ENCODE peak calls at places on chromosomes 11 and 22, in six cellular contexts. One of them, this sample, is unnamed. For H3K4me1, the result is how much of the 10 kb centered on the place peaks cover.

GRCh38 chr11:122202951-122203456 is 87.0 kb upstream of the BLID start:
- DNase-seq in Caco-2: peak
- DNase-seq in uterus: peak
- DNase-seq in thoracic aorta: no peak
- DNase-seq in PC-3: peak
- DNase-seq in left ventricle myocardium inferior: peak
- DNase-seq in this sample: peak

GRCh38 chr11:76419896-76420295 is 24.9 kb upstream of the EMSY start:
- DNase-seq in PC-3: peak
- DNase-seq in left ventricle myocardium inferior: no peak
- DNase-seq in Caco-2: peak
- DNase-seq in uterus: no peak
- DNase-seq in thoracic aorta: no peak
- DNase-seq in this sample: peak

GRCh38 chr11:47466701-47467250 is 17.8 kb upstream of the RAPSN start:
- DNase-seq in left ventricle myocardium inferior: peak
- DNase-seq in PC-3: no peak
- DNase-seq in uterus: peak
- DNase-seq in thoracic aorta: no peak
- DNase-seq in Caco-2: no peak
- DNase-seq in this sample: peak

GRCh38 chr22:43883719-43884415 is 7.9 kb downstream of the PNPLA5 start:
- DNase-seq in left ventricle myocardium inferior: no peak
- DNase-seq in thoracic aorta: no peak
- DNase-seq in Caco-2: no peak
- DNase-seq in uterus: no peak
- DNase-seq in PC-3: no peak
- DNase-seq in this sample: peak

GRCh38 chr11:27280131-27280530 is 82.9 kb downstream of the CCDC34 start:
- DNase-seq in thoracic aorta: no peak
- DNase-seq in left ventricle myocardium inferior: no peak
- DNase-seq in PC-3: no peak
- DNase-seq in uterus: no peak
- DNase-seq in Caco-2: no peak
- DNase-seq in this sample: no peak

GRCh38 chr11:112118176-112118575 is 31.5 kb downstream of the SDHD start:
- DNase-seq in left ventricle myocardium inferior: no peak
- DNase-seq in thoracic aorta: no peak
- DNase-seq in PC-3: no peak
- DNase-seq in Caco-2: no peak
- DNase-seq in uterus: no peak
- DNase-seq in this sample: no peak

GRCh38 chr11:130002352-130002845 is at the start of gene PRDM10:
- DNase-seq in thoracic aorta: peak
- DNase-seq in PC-3: peak
- DNase-seq in Caco-2: peak
- DNase-seq in left ventricle myocardium inferior: peak
- DNase-seq in uterus: peak
- DNase-seq in this sample: peak

GRCh38 chr11:45661417-45662055 is 3.9 kb downstream of the CHST1 start:
- DNase-seq in thoracic aorta: no peak
- DNase-seq in Caco-2: no peak
- DNase-seq in PC-3: no peak
- DNase-seq in uterus: no peak
- DNase-seq in left ventricle myocardium inferior: no peak
- DNase-seq in this sample: no peak

GRCh38 chr11:26457660-26458059 is 114.4 kb downstream of the MUC15 start:
- DNase-seq in thoracic aorta: no peak
- DNase-seq in PC-3: no peak
- DNase-seq in uterus: no peak
- DNase-seq in Caco-2: no peak
- DNase-seq in left ventricle myocardium inferior: no peak
- DNase-seq in this sample: no peak

GRCh38 chr11:116777056-116777455 is 4.3 kb upstream of the BUD13 start:
- DNase-seq in Caco-2: no peak
- DNase-seq in uterus: no peak
- DNase-seq in thoracic aorta: no peak
- DNase-seq in PC-3: no peak
- DNase-seq in left ventricle myocardium inferior: no peak
- DNase-seq in this sample: no peak

GRCh38 chr11:113593698-113594308 is 112.3 kb downstream of the TMPRSS5 start:
- DNase-seq in uterus: no peak
- DNase-seq in left ventricle myocardium inferior: no peak
- DNase-seq in PC-3: no peak
- DNase-seq in thoracic aorta: no peak
- DNase-seq in Caco-2: no peak
- DNase-seq in this sample: no peak

GRCh38 chr22:32325416-32325801 is 32.3 kb upstream of the RFPL3 start:
- DNase-seq in Caco-2: no peak
- DNase-seq in uterus: no peak
- DNase-seq in thoracic aorta: no peak
- DNase-seq in PC-3: no peak
- DNase-seq in left ventricle myocardium inferior: no peak
- DNase-seq in this sample: peak

GRCh38 chr11:68840661-68841653 is 759 bp downstream of the CPT1A start:
- DNase-seq in thoracic aorta: no peak
- DNase-seq in left ventricle myocardium inferior: peak
- DNase-seq in Caco-2: peak
- DNase-seq in PC-3: peak
- DNase-seq in uterus: peak
- DNase-seq in this sample: peak

GRCh38 chr22:27185903-27186302 is 528.5 kb downstream of the MIAT start:
- DNase-seq in uterus: no peak
- DNase-seq in left ventricle myocardium inferior: no peak
- DNase-seq in Caco-2: no peak
- DNase-seq in PC-3: no peak
- DNase-seq in thoracic aorta: no peak
- DNase-seq in this sample: peak

GRCh38 chr11:55714982-55715888 is 53.2 kb downstream of the OR4C6 start:
- DNase-seq in uterus: no peak
- DNase-seq in left ventricle myocardium inferior: no peak
- DNase-seq in PC-3: peak
- DNase-seq in Caco-2: peak
- DNase-seq in thoracic aorta: no peak
- DNase-seq in this sample: peak

GRCh38 chr11:118175600-118176399 is 639 bp downstream of the SCN2B start:
- DNase-seq in thoracic aorta: no peak
- DNase-seq in uterus: no peak
- DNase-seq in Caco-2: no peak
- DNase-seq in PC-3: no peak
- DNase-seq in left ventricle myocardium inferior: no peak
- DNase-seq in this sample: no peak

DNA sequence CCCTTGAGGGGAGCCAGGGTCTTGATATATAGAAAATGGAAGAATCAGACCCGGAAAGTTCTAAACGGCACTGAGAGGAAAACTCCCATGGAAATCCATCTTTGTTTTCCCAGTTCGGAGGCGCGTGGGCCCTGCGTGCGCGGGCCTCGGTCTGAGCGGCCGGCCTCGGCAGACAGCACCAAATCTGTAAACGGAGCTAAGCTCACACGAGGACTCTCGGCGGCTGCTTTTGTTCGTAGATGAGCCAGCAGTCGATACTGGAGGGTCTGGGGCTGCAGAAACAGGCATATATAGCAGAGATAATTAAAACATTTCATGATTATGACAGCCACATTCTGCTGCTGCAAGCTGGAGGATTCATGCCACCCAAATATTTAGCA is 68.5 kb upstream of the PPARA start:
- DNase-seq in uterus: peak
- DNase-seq in PC-3: no peak
- DNase-seq in left ventricle myocardium inferior: peak
- DNase-seq in thoracic aorta: no peak
- DNase-seq in Caco-2: no peak
- DNase-seq in this sample: no peak
- H3K4me1 ChIP-seq in uterus: under half
- H3K4me1 ChIP-seq in PC-3: half or more
- H3K4me1 ChIP-seq in left ventricle myocardium inferior: half or more
- H3K4me1 ChIP-seq in thoracic aorta: half or more
- H3K4me1 ChIP-seq in Caco-2: under half
- H3K4me1 ChIP-seq in this sample: under half

DNA sequence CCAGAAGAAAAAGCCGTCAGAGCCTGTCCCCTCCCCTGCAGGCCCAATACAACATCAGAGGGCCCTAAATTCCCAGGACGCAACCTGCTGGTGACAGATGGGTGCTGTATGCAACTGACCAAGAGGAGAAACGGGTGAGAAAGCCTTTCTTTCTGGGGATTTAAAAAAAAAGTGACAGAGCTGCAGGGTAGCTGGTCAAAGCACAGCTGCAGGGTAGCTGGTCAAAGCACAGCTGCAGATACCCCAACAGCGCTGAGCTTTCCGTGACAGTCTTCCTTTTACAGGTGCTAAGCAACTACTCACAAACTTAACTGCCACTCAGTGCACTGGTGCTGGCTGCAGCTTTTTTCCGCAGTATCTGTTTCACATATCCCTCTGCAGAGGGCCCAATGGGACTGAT is 17.8 kb downstream of the AP1B1 start:
- DNase-seq in Caco-2: peak
- DNase-seq in thoracic aorta: no peak
- DNase-seq in PC-3: no peak
- DNase-seq in uterus: no peak
- DNase-seq in left ventricle myocardium inferior: no peak
- DNase-seq in this sample: peak
- H3K4me1 ChIP-seq in Caco-2: under half
- H3K4me1 ChIP-seq in thoracic aorta: under half
- H3K4me1 ChIP-seq in PC-3: under half
- H3K4me1 ChIP-seq in uterus: under half
- H3K4me1 ChIP-seq in left ventricle myocardium inferior: under half
- H3K4me1 ChIP-seq in this sample: under half

GRCh38 chr11:61695917-61696316 is 15.7 kb downstream of the DAGLA start:
- DNase-seq in uterus: peak
- DNase-seq in Caco-2: no peak
- DNase-seq in left ventricle myocardium inferior: peak
- DNase-seq in thoracic aorta: peak
- DNase-seq in PC-3: peak
- DNase-seq in this sample: peak

GRCh38 chr11:61698173-61698965 is 18.2 kb downstream of the DAGLA start:
- DNase-seq in thoracic aorta: no peak
- DNase-seq in PC-3: no peak
- DNase-seq in uterus: no peak
- DNase-seq in Caco-2: no peak
- DNase-seq in left ventricle myocardium inferior: no peak
- DNase-seq in this sample: no peak

GRCh38 chr11:61696602-61697001 is 16.4 kb downstream of the DAGLA start:
- DNase-seq in Caco-2: no peak
- DNase-seq in left ventricle myocardium inferior: no peak
- DNase-seq in PC-3: no peak
- DNase-seq in thoracic aorta: no peak
- DNase-seq in uterus: no peak
- DNase-seq in this sample: no peak

GRCh38 chr11:61697764-61698163 is 17.6 kb downstream of the DAGLA start:
- DNase-seq in PC-3: no peak
- DNase-seq in thoracic aorta: no peak
- DNase-seq in left ventricle myocardium inferior: no peak
- DNase-seq in uterus: no peak
- DNase-seq in Caco-2: no peak
- DNase-seq in this sample: no peak

GRCh38 chr11:61697093-61697492 is 16.9 kb downstream of the DAGLA start:
- DNase-seq in uterus: no peak
- DNase-seq in left ventricle myocardium inferior: no peak
- DNase-seq in thoracic aorta: no peak
- DNase-seq in PC-3: peak
- DNase-seq in Caco-2: no peak
- DNase-seq in this sample: no peak
- H3K4me1 ChIP-seq in uterus: under half
- H3K4me1 ChIP-seq in left ventricle myocardium inferior: half or more
- H3K4me1 ChIP-seq in thoracic aorta: under half
- H3K4me1 ChIP-seq in PC-3: half or more
- H3K4me1 ChIP-seq in Caco-2: half or more
- H3K4me1 ChIP-seq in this sample: under half

GRCh38 chr22:19959587-19960490 is 18.2 kb upstream of the TXNRD2 start:
- DNase-seq in thoracic aorta: no peak
- DNase-seq in Caco-2: no peak
- DNase-seq in left ventricle myocardium inferior: peak
- DNase-seq in uterus: no peak
- DNase-seq in PC-3: no peak
- DNase-seq in this sample: no peak
- H3K4me1 ChIP-seq in thoracic aorta: under half
- H3K4me1 ChIP-seq in Caco-2: half or more
- H3K4me1 ChIP-seq in left ventricle myocardium inferior: half or more
- H3K4me1 ChIP-seq in uterus: under half
- H3K4me1 ChIP-seq in PC-3: under half
- H3K4me1 ChIP-seq in this sample: under half

GRCh38 chr22:29574762-29575450 is 6.0 kb downstream of the NIPSNAP1 start:
- DNase-seq in uterus: no peak
- DNase-seq in PC-3: no peak
- DNase-seq in left ventricle myocardium inferior: no peak
- DNase-seq in thoracic aorta: no peak
- DNase-seq in Caco-2: peak
- DNase-seq in this sample: no peak

GRCh38 chr22:29569011-29569678 is 11.8 kb downstream of the NIPSNAP1 start:
- DNase-seq in Caco-2: peak
- DNase-seq in thoracic aorta: no peak
- DNase-seq in PC-3: no peak
- DNase-seq in uterus: no peak
- DNase-seq in left ventricle myocardium inferior: no peak
- DNase-seq in this sample: no peak

GRCh38 chr22:29567338-29567737 is 13.6 kb downstream of the NIPSNAP1 start:
- DNase-seq in Caco-2: no peak
- DNase-seq in thoracic aorta: no peak
- DNase-seq in PC-3: no peak
- DNase-seq in uterus: no peak
- DNase-seq in left ventricle myocardium inferior: no peak
- DNase-seq in this sample: no peak

GRCh38 chr22:29570456-29570855 is 10.5 kb downstream of the NIPSNAP1 start:
- DNase-seq in left ventricle myocardium inferior: no peak
- DNase-seq in PC-3: no peak
- DNase-seq in thoracic aorta: no peak
- DNase-seq in Caco-2: no peak
- DNase-seq in uterus: no peak
- DNase-seq in this sample: no peak

DNA sequence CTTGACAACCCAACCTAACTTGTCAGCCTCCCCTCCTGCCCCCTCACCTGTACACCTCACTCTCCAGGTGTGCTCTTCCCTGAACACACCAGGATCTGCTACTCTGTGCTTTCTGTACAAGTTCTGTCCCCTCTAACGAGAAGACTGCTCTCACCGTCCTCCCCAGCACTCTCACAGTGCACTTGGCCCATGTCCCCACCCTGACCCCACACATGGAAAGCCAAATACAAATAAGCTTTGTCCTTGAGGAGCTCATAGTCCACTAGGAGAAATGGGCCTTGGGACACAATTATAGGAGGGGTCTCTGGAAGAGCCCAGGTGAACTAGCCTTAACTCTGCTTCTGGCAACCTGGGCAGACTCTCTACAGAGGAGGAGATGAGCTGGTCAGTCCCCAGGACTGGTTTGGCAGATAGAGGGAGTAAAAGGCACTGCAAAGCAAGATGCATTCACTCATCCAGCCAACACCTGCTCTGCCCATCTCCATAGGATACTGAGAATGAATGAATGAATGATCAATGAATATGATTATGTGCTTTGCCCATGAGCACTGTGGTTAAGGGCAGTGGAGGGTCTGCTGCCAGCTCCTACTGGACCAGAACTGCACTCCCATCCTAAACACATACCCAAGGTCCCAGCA is 9.9 kb downstream of the NIPSNAP1 start:
- DNase-seq in Caco-2: no peak
- DNase-seq in left ventricle myocardium inferior: no peak
- DNase-seq in PC-3: no peak
- DNase-seq in uterus: no peak
- DNase-seq in thoracic aorta: no peak
- DNase-seq in this sample: no peak
- H3K4me1 ChIP-seq in Caco-2: under half
- H3K4me1 ChIP-seq in left ventricle myocardium inferior: under half
- H3K4me1 ChIP-seq in PC-3: under half
- H3K4me1 ChIP-seq in uterus: under half
- H3K4me1 ChIP-seq in thoracic aorta: under half
- H3K4me1 ChIP-seq in this sample: under half